ENCODE peak calls at places on chromosome 12, in four cellular contexts. K, W, R and N are unnamed samples.

GRCh38 chr12:43797561-43798217 is 8.4 kb downstream of the TWF1 start:
- DNase-seq in K (no peak), W (no peak), R (no peak), N (no peak)

GRCh38 chr12:101920906-101921305 is 43.5 kb downstream of the DRAM1 start:
- DNase-seq in K (no peak), W (no peak), R (no peak), N (no peak)

GRCh38 chr12:131007031-131007793 is 53.5 kb downstream of the ADGRD1 start:
- DNase-seq in K (no peak), W (peak; percentile 25), R (no peak), N (no peak)

GRCh38 chr12:50252977-50253376 is 30.3 kb downstream of the LIMA1 start:
- DNase-seq in K (no peak), W (no peak), R (no peak), N (no peak)

GRCh38 chr12:94597268-94597667 is 53.1 kb downstream of the TMCC3 start:
- DNase-seq in K (no peak), W (no peak), R (no peak), N (no peak)

GRCh38 chr12:108043750-108044149 is 85.3 kb upstream of the WSCD2 start:
- DNase-seq in K (no peak), W (no peak), R (no peak), N (no peak)

GRCh38 chr12:4664111-4664510 is 15.2 kb downstream of the NDUFA9 start:
- DNase-seq in K (no peak), W (no peak), R (no peak), N (no peak)

GRCh38 chr12:121198949-121199348 is 11.0 kb upstream of the P2RX4 start:
- DNase-seq in K (no peak), W (no peak), R (no peak), N (no peak)

GRCh38 chr12:78864483-78865296 is at the start of gene SYT1:
- DNase-seq in K (no peak), W (no peak), R (no peak), N (peak; percentile 48)

GRCh38 chr12:90396556-90396955 is 558.4 kb downstream of the CCER1 start:
- DNase-seq in K (no peak), W (no peak), R (no peak), N (no peak)

GRCh38 chr12:40735551-40736230 is 43.5 kb downstream of the CNTN1 start:
- DNase-seq in K (no peak), W (no peak), R (no peak), N (no peak)

GRCh38 chr12:27478949-27479348 is 32.4 kb downstream of the SMCO2 start:
- DNase-seq in K (no peak), W (no peak), R (no peak), N (no peak)

GRCh38 chr12:48187916-48188695 is 4.7 kb downstream of the CCDC184 start:
- DNase-seq in K (no peak), W (no peak), R (no peak), N (no peak)

GRCh38 chr12:90102957-90103652 is 394.5 kb upstream of the ATP2B1 start:
- DNase-seq in K (peak; percentile 29), W (peak; percentile 3), R (no peak), N (peak; percentile 27)

GRCh38 chr12:42744539-42745156 is 155.1 kb upstream of the PRICKLE1 start:
- DNase-seq in K (no peak), W (no peak), R (no peak), N (peak; percentile 82)

GRCh38 chr12:18753481-18754117 is 15.7 kb downstream of the CAPZA3 start:
- DNase-seq in K (no peak), W (no peak), R (no peak), N (no peak)

GRCh38 chr12:103745962-103746361 is 95.1 kb downstream of the NT5DC3 start:
- DNase-seq in K (peak; percentile 7), W (no peak), R (no peak), N (no peak)

GRCh38 chr12:120925740-120926563 is 21.8 kb upstream of the SPPL3 start:
- DNase-seq in K (peak; percentile 89), W (no peak), R (no peak), N (no peak)

GRCh38 chr12:108357834-108358579 is 18.9 kb upstream of the CMKLR1 start:
- DNase-seq in K (no peak), W (no peak), R (no peak), N (no peak)

GRCh38 chr12:109888179-109889020 is 8.1 kb upstream of the GLTP start:
- DNase-seq in K (peak; percentile 50), W (no peak), R (no peak), N (no peak)

GRCh38 chr12:65956056-65956738 is 131.9 kb downstream of the HMGA2 start:
- DNase-seq in K (no peak), W (no peak), R (no peak), N (no peak)

GRCh38 chr12:9648701-9649531 is 20.6 kb upstream of the CLEC2D start:
- DNase-seq in K (no peak), W (no peak), R (no peak), N (no peak)

GRCh38 chr12:52262286-52262685 is 12.2 kb upstream of the KRT86 start:
- DNase-seq in K (no peak), W (no peak), R (no peak), N (no peak)

GRCh38 chr12:52266514-52266913 is 7.9 kb upstream of the KRT86 start:
- DNase-seq in K (no peak), W (no peak), R (no peak), N (no peak)

GRCh38 chr12:52264435-52264825 is 10.0 kb upstream of the KRT86 start:
- DNase-seq in K (no peak), W (no peak), R (no peak), N (no peak)

GRCh38 chr12:52261211-52261484 is 13.3 kb upstream of the KRT86 start:
- DNase-seq in K (no peak), W (no peak), R (no peak), N (no peak)

GRCh38 chr12:52263761-52264434 is 10.5 kb upstream of the KRT86 start:
- DNase-seq in K (no peak), W (no peak), R (no peak), N (no peak)
- TF ChIP-seq JUND in K (no peak), W (no peak), R (no peak), N (no peak)

DNA sequence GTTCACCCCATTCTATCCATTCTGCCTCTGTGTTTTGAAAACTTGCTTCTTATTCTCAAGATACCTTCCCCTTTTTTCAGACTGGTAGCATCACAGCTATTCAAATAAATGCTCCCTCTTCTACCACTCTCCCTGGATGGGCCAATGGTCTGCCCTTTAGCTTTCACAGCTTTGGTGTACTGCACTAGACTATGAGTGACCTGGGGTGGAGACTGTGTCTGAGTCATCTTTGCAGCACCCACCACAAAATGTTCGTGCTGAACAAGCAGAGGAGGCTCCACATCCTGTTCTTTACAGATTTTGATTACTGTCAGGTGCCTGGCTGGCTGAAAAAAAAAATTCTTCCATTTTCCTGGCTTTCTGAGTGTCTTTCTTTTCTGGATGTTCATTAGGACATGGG is 1104.1 kb upstream of the TMEM132C start:
- DNase-seq in K (no peak), W (no peak), R (peak; percentile 22), N (no peak)
- TF ChIP-seq JUND in K (no peak), W (no peak), R (peak; percentile 93), N (no peak)

GRCh38 chr12:13142747-13143146 is 39.3 kb upstream of the GSG1 start:
- DNase-seq in K (no peak), W (no peak), R (no peak), N (no peak)
- TF ChIP-seq JUND in K (no peak), W (no peak), R (no peak), N (no peak)

DNA sequence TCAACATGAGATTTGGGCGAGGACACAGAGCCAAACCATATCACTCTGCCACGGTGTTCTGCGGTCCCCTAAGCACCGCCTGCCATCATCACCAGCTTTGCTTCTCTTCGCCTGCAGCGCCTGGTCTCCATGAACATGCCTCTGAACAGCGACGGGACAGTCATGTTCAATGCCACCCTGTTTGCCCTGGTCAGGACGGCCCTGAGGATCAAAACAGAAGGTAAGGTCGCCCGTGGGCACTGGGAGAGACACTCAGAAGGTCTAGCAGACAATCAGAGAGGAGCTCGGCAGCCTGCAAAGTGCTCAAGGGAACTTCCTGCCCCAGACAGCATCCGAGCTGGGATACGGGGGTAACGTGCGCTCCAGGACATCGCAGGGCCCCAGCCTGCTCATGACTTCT is 126.0 kb upstream of the FKBP4 start:
- DNase-seq in K (no peak), W (no peak), R (no peak), N (no peak)
- TF ChIP-seq JUND in K (no peak), W (no peak), R (no peak), N (no peak)

DNA sequence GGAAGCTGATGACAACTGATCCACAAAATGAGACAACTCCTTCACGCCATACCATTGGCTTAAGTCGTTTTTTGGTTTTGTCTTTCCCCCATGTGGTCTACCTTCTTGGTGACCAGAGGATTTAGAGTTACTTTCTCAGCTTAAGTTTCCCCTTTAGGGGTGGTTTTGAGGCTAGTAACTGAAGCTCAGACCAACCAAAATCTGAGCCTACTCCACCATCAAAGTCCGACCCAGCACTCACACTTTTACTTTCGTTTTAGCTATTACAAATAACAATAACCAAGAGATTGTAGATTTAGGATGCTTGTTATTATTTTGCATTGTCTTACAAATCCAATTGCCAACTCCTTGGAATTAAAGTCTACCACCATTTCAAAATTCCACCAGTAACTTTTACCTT is 130.6 kb upstream of the MDM1 start:
- DNase-seq in K (no peak), W (no peak), R (no peak), N (peak; percentile 15)
- TF ChIP-seq JUND in K (no peak), W (no peak), R (no peak), N (no peak)

GRCh38 chr12:23084236-23084995 is 459.4 kb downstream of the ETNK1 start:
- DNase-seq in K (no peak), W (peak; percentile 6), R (peak; percentile 8), N (no peak)

GRCh38 chr12:23088594-23088993 is 463.6 kb downstream of the ETNK1 start:
- DNase-seq in K (no peak), W (no peak), R (no peak), N (no peak)

GRCh38 chr12:23083267-23083666 is 458.3 kb downstream of the ETNK1 start:
- DNase-seq in K (no peak), W (no peak), R (no peak), N (no peak)
- TF ChIP-seq JUND in K (no peak), W (no peak), R (no peak), N (no peak)

DNA sequence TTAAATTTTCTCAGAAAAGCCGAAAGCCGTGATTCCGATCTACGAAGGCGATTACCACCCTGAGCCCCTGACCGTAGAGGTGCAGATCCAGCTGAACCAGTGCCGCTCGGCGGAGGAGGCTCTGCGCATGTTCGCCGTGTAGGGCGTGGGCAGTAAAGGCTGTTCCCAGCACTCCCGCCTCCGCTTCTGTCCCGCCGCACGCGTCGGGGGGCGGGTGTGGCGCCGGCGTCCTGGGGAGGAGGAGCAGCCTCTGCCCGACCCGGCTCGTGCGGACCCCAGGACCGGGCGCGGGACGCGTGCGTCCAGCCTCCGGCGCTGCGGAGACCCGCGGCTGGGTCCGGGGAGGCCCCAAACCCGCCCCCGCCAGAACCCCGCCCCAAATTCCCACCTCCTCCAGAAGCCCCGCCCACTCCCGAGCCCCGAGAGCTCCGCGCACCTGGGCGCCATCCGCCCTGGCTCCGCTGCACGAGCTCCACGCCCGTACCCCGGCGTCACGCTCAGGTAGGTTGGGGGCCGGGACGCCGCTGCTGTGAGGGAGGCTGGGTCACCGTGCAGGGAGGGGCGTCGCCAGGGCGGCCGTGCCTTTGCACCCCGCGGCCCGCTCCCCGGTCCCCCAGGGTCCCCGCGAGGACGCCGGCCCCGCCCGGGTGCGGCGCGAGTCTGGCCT is at the start of gene B3GNT4:
- DNase-seq in K (peak; percentile 32), W (no peak), R (peak; percentile 91), N (peak; percentile 87)
- TF ChIP-seq JUND in K (no peak), W (no peak), R (no peak), N (no peak)

GRCh38 chr12:81296556-81297305 is 218.9 kb downstream of the ACSS3 start:
- DNase-seq in K (no peak), W (no peak), R (no peak), N (no peak)
- TF ChIP-seq JUND in K (no peak), W (no peak), R (no peak), N (no peak)